ENCODE peak calls at places on chromosomes 12 and 14, in seven cellular contexts. V, X, G, J, S, O and M are unnamed samples.

GRCh38 chr12:50103767-50104321 is at the start of gene GPD1:
- DNase-seq in O (no peak), X (no peak), J (no peak), V (no peak), G (peak), S (no peak), M (peak)

GRCh38 chr12:52804029-52804428 is 8.1 kb upstream of the KRT3 start:
- DNase-seq in J (no peak), X (no peak), O (no peak), V (peak), G (no peak), S (no peak), M (no peak)

GRCh38 chr12:92288533-92288932 is 142.9 kb upstream of the BTG1 start:
- DNase-seq in S (no peak), J (no peak), O (no peak), G (no peak), X (no peak), V (peak), M (no peak)

GRCh38 chr12:97939141-97939540 is 476.5 kb downstream of the RMST start:
- DNase-seq in J (no peak), G (peak), X (no peak), V (no peak), S (no peak), O (no peak), M (no peak)

GRCh38 chr12:77218278-77218677 is 152.9 kb upstream of the E2F7 start:
- DNase-seq in J (no peak), G (no peak), V (no peak), S (no peak), O (peak), X (no peak), M (no peak)

GRCh38 chr12:89893972-89894706 is 185.5 kb upstream of the ATP2B1 start:
- DNase-seq in X (no peak), O (peak), V (no peak), G (peak), J (no peak), S (no peak), M (no peak)

GRCh38 chr14:68263563-68264350 is 444.2 kb downstream of the RAD51B start:
- DNase-seq in O (peak), J (no peak), S (no peak), G (no peak), X (no peak), V (no peak), M (no peak)

GRCh38 chr12:97556201-97556824 is 93.7 kb downstream of the RMST start:
- DNase-seq in G (peak), J (no peak), V (peak), O (no peak), X (no peak), S (no peak), M (no peak)

GRCh38 chr14:93778856-93779629 is 9.2 kb downstream of the PRIMA1 start:
- DNase-seq in V (no peak), O (no peak), S (no peak), G (no peak), J (no peak), X (no peak), M (no peak)

GRCh38 chr12:59010948-59011347 is 90.6 kb upstream of the LRIG3 start:
- DNase-seq in X (no peak), S (no peak), J (no peak), G (no peak), V (no peak), O (no peak), M (no peak)

GRCh38 chr12:13897811-13898210 is 83.6 kb downstream of the GRIN2B start:
- DNase-seq in S (no peak), X (no peak), O (no peak), J (no peak), G (no peak), V (no peak), M (no peak)

GRCh38 chr12:42140901-42141300 is 3.8 kb downstream of the GXYLT1 start:
- DNase-seq in J (no peak), G (peak), V (no peak), O (no peak), S (no peak), X (no peak), M (no peak)

GRCh38 chr14:68736519-68736918 is 56.3 kb downstream of the ZFP36L1 start:
- DNase-seq in X (no peak), V (no peak), O (no peak), J (no peak), S (no peak), G (no peak), M (no peak)

GRCh38 chr14:61531741-61532505 is 163.4 kb upstream of the HIF1A start:
- DNase-seq in V (no peak), S (no peak), J (no peak), X (no peak), G (no peak), O (no peak), M (no peak)

GRCh38 chr12:79119796-79120195 is 255.2 kb downstream of the SYT1 start:
- DNase-seq in O (no peak), S (no peak), X (no peak), G (no peak), V (no peak), J (no peak), M (no peak)

GRCh38 chr14:99325016-99325415 is 53.0 kb upstream of the BCL11B start:
- DNase-seq in V (no peak), G (no peak), J (no peak), O (no peak), S (no peak), X (no peak), M (no peak)

GRCh38 chr14:104171948-104172347 is 33.6 kb downstream of the KIF26A start:
- DNase-seq in G (peak), V (no peak), J (no peak), X (no peak), O (no peak), S (no peak), M (no peak)

GRCh38 chr12:118357327-118358007 is 15.2 kb downstream of the TAOK3 start:
- DNase-seq in J (peak), G (peak), O (peak), S (no peak), V (no peak), X (no peak), M (no peak)

GRCh38 chr14:90405755-90406154 is 8.9 kb downstream of the CALM1 start:
- DNase-seq in V (peak), J (no peak), S (no peak), G (no peak), O (no peak), X (no peak), M (no peak)

GRCh38 chr12:92505373-92506340 is 197.1 kb upstream of the PLEKHG7 start:
- DNase-seq in J (peak), O (peak), V (no peak), S (no peak), G (no peak), X (no peak), M (peak)

GRCh38 chr12:106461730-106462129 is 104.2 kb downstream of the POLR3B start:
- DNase-seq in V (no peak), J (no peak), X (no peak), O (no peak), S (no peak), G (no peak), M (no peak)

GRCh38 chr12:76470028-76470939 is 89.3 kb downstream of the OSBPL8 start:
- DNase-seq in S (no peak), V (no peak), G (peak), X (no peak), J (no peak), O (peak), M (no peak)

GRCh38 chr14:36207500-36207899 is 31.0 kb upstream of the PTCSC3 start:
- DNase-seq in X (peak), O (no peak), G (no peak), V (peak), J (no peak), S (no peak), M (peak)

GRCh38 chr12:3453266-3453862 is 37.6 kb upstream of the PRMT8 start:
- DNase-seq in O (no peak), G (no peak), J (no peak), S (no peak), V (no peak), X (no peak), M (no peak)

GRCh38 chr12:49352351-49352750 is 5.7 kb downstream of the DNAJC22 start:
- DNase-seq in J (no peak), X (no peak), S (no peak), G (no peak), V (no peak), O (no peak), M (no peak)